ENCODE peak calls at places on chromosomes 4 and X, in five cellular contexts. One of them, this sample, is unnamed.

GRCh38 chr4:175891863-175892262 is 79.8 kb upstream of the GPM6A start:
- DNase-seq in mesothelial cell of epicardium: no peak
- DNase-seq in T-helper 22 cell: no peak
- DNase-seq in T follicular helper cell: no peak
- DNase-seq in CD8-positive, alpha-beta T cell: no peak
- DNase-seq in this sample: peak

GRCh38 chr4:16194199-16194598 is 32.1 kb downstream of the TAPT1 start:
- DNase-seq in mesothelial cell of epicardium: no peak
- DNase-seq in T-helper 22 cell: no peak
- DNase-seq in T follicular helper cell: no peak
- DNase-seq in CD8-positive, alpha-beta T cell: no peak
- DNase-seq in this sample: peak

GRCh38 chr4:158581161-158581560 is 59.5 kb downstream of the RXFP1 start:
- DNase-seq in mesothelial cell of epicardium: no peak
- DNase-seq in T-helper 22 cell: no peak
- DNase-seq in T follicular helper cell: no peak
- DNase-seq in CD8-positive, alpha-beta T cell: no peak
- DNase-seq in this sample: peak

GRCh38 chr4:120769227-120769626 is 153.3 kb downstream of the PRDM5 start:
- DNase-seq in mesothelial cell of epicardium: no peak
- DNase-seq in T-helper 22 cell: no peak
- DNase-seq in T follicular helper cell: no peak
- DNase-seq in CD8-positive, alpha-beta T cell: no peak
- DNase-seq in this sample: peak

GRCh38 chrX:49271341-49271740 is 1.7 kb downstream of the PPP1R3F start:
- DNase-seq in mesothelial cell of epicardium: no peak
- DNase-seq in T-helper 22 cell: no peak
- DNase-seq in T follicular helper cell: no peak
- DNase-seq in CD8-positive, alpha-beta T cell: no peak
- DNase-seq in this sample: no peak

GRCh38 chr4:141155586-141155985 is 22.3 kb upstream of the RNF150 start:
- DNase-seq in mesothelial cell of epicardium: no peak
- DNase-seq in T-helper 22 cell: no peak
- DNase-seq in T follicular helper cell: no peak
- DNase-seq in CD8-positive, alpha-beta T cell: no peak
- DNase-seq in this sample: peak

GRCh38 chrX:41350976-41351569 is 17.1 kb downstream of the DDX3X start:
- DNase-seq in mesothelial cell of epicardium: no peak
- DNase-seq in T-helper 22 cell: no peak
- DNase-seq in T follicular helper cell: no peak
- DNase-seq in CD8-positive, alpha-beta T cell: no peak
- DNase-seq in this sample: peak

GRCh38 chrX:154013614-154014360 is 5.9 kb downstream of the IRAK1 start:
- DNase-seq in mesothelial cell of epicardium: no peak
- DNase-seq in T-helper 22 cell: no peak
- DNase-seq in T follicular helper cell: no peak
- DNase-seq in CD8-positive, alpha-beta T cell: no peak
- DNase-seq in this sample: peak

GRCh38 chrX:39764441-39764914 is 333.3 kb downstream of the BCOR start:
- DNase-seq in mesothelial cell of epicardium: no peak
- DNase-seq in T-helper 22 cell: no peak
- DNase-seq in T follicular helper cell: no peak
- DNase-seq in CD8-positive, alpha-beta T cell: no peak
- DNase-seq in this sample: no peak

GRCh38 chr4:80008351-80008750 is 64.7 kb downstream of the ANTXR2 start:
- DNase-seq in mesothelial cell of epicardium: no peak
- DNase-seq in T-helper 22 cell: no peak
- DNase-seq in T follicular helper cell: no peak
- DNase-seq in CD8-positive, alpha-beta T cell: no peak
- DNase-seq in this sample: no peak

GRCh38 chr4:189088783-189089182 is 851.9 kb upstream of the FRG1 start:
- DNase-seq in mesothelial cell of epicardium: no peak
- DNase-seq in T-helper 22 cell: no peak
- DNase-seq in T follicular helper cell: no peak
- DNase-seq in CD8-positive, alpha-beta T cell: no peak
- DNase-seq in this sample: peak

GRCh38 chrX:145825896-145826295 is 8.3 kb downstream of the SLITRK2 start:
- DNase-seq in mesothelial cell of epicardium: no peak
- DNase-seq in T-helper 22 cell: no peak
- DNase-seq in T follicular helper cell: no peak
- DNase-seq in CD8-positive, alpha-beta T cell: no peak
- DNase-seq in this sample: peak